ENCODE peak calls at places on chromosomes 13 and 19, in ten cellular contexts. T, B, R, J, P, X, I, H, M and Y are unnamed samples.
A peak's percentile ranks its signal among the peaks of the same experiment; 100 is the strongest.

GRCh38 chr13:98405107-98405571 is 171.8 kb downstream of the STK24 start:
- DNase-seq in T (peak; percentile 51), B (no peak), R (no peak), J (peak; percentile 11), P (no peak), X (no peak), I (peak; percentile 24), H (no peak), M (peak; percentile 73), Y (no peak)

GRCh38 chr19:16628984-16629691 is 1.1 kb upstream of the MED26 start:
- DNase-seq in T (peak; percentile 66), B (peak; percentile 70), R (no peak), J (peak; percentile 69), P (no peak), X (no peak), I (peak; percentile 95), H (peak; percentile 37), M (no peak), Y (no peak)

GRCh38 chr19:41671481-41671880 is 16.6 kb downstream of the CEACAM7 start:
- DNase-seq in T (no peak), B (no peak), R (no peak), J (no peak), P (no peak), X (no peak), I (no peak), H (no peak), M (no peak), Y (no peak)

GRCh38 chr13:30616927-30617314 is 799 bp upstream of the USPL1 start:
- DNase-seq in T (peak; percentile 78), B (peak; percentile 91), R (peak; percentile 50), J (peak; percentile 91), P (peak; percentile 74), X (peak; percentile 78), I (peak; percentile 95), H (peak; percentile 45), M (no peak), Y (no peak)

GRCh38 chr19:18674616-18675015 is 8.9 kb upstream of the CRTC1 start:
- DNase-seq in T (no peak), B (no peak), R (no peak), J (no peak), P (no peak), X (no peak), I (no peak), H (peak; percentile 69), M (no peak), Y (no peak)

GRCh38 chr19:1956868-1957492 is 16.0 kb downstream of the CSNK1G2 start:
- DNase-seq in T (no peak), B (no peak), R (no peak), J (no peak), P (no peak), X (no peak), I (no peak), H (peak; percentile 42), M (peak; percentile 92), Y (no peak)

GRCh38 chr13:34864650-34865049 is 77.4 kb upstream of the NBEA start:
- DNase-seq in T (no peak), B (no peak), R (no peak), J (no peak), P (no peak), X (no peak), I (no peak), H (no peak), M (no peak), Y (no peak)

GRCh38 chr13:44030615-44031014 is 150.9 kb downstream of the LACC1 start:
- DNase-seq in T (no peak), B (no peak), R (no peak), J (no peak), P (no peak), X (no peak), I (no peak), H (no peak), M (no peak), Y (no peak)

GRCh38 chr13:20877902-20878301 is 24.6 kb downstream of the XPO4 start:
- DNase-seq in T (no peak), B (peak; percentile 11), R (no peak), J (no peak), P (no peak), X (no peak), I (no peak), H (no peak), M (no peak), Y (no peak)

GRCh38 chr19:15042003-15042402 is 7.3 kb upstream of the CASP14 start:
- DNase-seq in T (no peak), B (no peak), R (no peak), J (no peak), P (no peak), X (no peak), I (no peak), H (no peak), M (no peak), Y (no peak)

GRCh38 chr13:62357887-62358645 is 942.4 kb upstream of the PCDH20 start:
- DNase-seq in T (peak; percentile 52), B (peak; percentile 73), R (peak; percentile 9), J (peak; percentile 54), P (peak; percentile 29), X (peak; percentile 43), I (peak; percentile 82), H (no peak), M (peak; percentile 26), Y (no peak)

GRCh38 chr13:46572758-46573384 is 19.9 kb downstream of the LRCH1 start:
- DNase-seq in T (no peak), B (no peak), R (no peak), J (no peak), P (no peak), X (no peak), I (no peak), H (no peak), M (no peak), Y (no peak)

GRCh38 chr19:48724796-48725753 is 5.5 kb upstream of the MAMSTR start:
- DNase-seq in T (peak; percentile 46), B (peak; percentile 81), R (peak; percentile 96), J (peak; percentile 83), P (no peak), X (peak; percentile 91), I (peak; percentile 94), H (peak; percentile 52), M (peak; percentile 89), Y (no peak)